ENCODE peak calls at places on chromosomes 16 and 17, in four cellular contexts. S is OCI-LY7, W is astrocyte of the spinal cord, I is heart right ventricle. P is an unnamed sample.

GRCh38 chr17:5123343-5124124 is 7.7 kb downstream of the USP6 start:
- DNase-seq in S (no peak), W (no peak), I (no peak), P (no peak)

GRCh38 chr16:29720703-29721102 is 25.1 kb downstream of the C16orf54 start:
- DNase-seq in S (no peak), W (no peak), I (no peak), P (no peak)

GRCh38 chr17:7634384-7634783 is 4.4 kb downstream of the SHBG start:
- DNase-seq in S (no peak), W (peak), I (peak), P (no peak)

GRCh38 chr16:83900611-83901010 is 1.7 kb downstream of the MLYCD start:
- DNase-seq in S (no peak), W (no peak), I (no peak), P (no peak)

GRCh38 chr16:19017179-19017578 is 33.4 kb downstream of the TMC7 start:
- DNase-seq in S (no peak), W (no peak), I (no peak), P (no peak)

GRCh38 chr16:30142672-30143346 is 19.8 kb upstream of the MAPK3 start:
- DNase-seq in S (peak), W (no peak), I (no peak), P (no peak)

GRCh38 chr17:1150863-1151685 is 28.7 kb downstream of the ABR start:
- DNase-seq in S (no peak), W (no peak), I (no peak), P (no peak)

GRCh38 chr16:51473091-51473490 is 322.0 kb upstream of the SALL1 start:
- DNase-seq in S (no peak), W (no peak), I (no peak), P (no peak)

GRCh38 chr17:14211778-14212177 is 24.9 kb downstream of the CDRT15 start:
- DNase-seq in S (no peak), W (no peak), I (peak), P (no peak)

GRCh38 chr16:268141-269053 is 7.3 kb downstream of the RGS11 start:
- DNase-seq in S (no peak), W (no peak), I (no peak), P (no peak)

GRCh38 chr16:10511829-10512228 is 68.6 kb downstream of the EMP2 start:
- DNase-seq in S (no peak), W (no peak), I (no peak), P (no peak)

GRCh38 chr17:27840688-27841087 is 40.4 kb upstream of the NOS2 start:
- DNase-seq in S (no peak), W (no peak), I (no peak), P (no peak)

GRCh38 chr17:7220593-7221280 is 999 bp downstream of the ACADVL start:
- DNase-seq in S (peak), W (peak), I (no peak), P (no peak)

GRCh38 chr17:39740357-39741111 is 2.8 kb downstream of the GRB7 start:
- DNase-seq in S (no peak), W (peak), I (no peak), P (no peak)

GRCh38 chr17:66431910-66432309 is 129.5 kb downstream of the PRKCA start:
- DNase-seq in S (no peak), W (peak), I (no peak), P (no peak)

GRCh38 chr17:42774066-42774750 is 959 bp downstream of the VPS25 start:
- DNase-seq in S (no peak), W (peak), I (no peak), P (no peak)

GRCh38 chr17:76909971-76910760 is 42.0 kb downstream of the MGAT5B start:
- DNase-seq in S (peak), W (peak), I (peak), P (no peak)

GRCh38 chr17:13153036-13153435 is 135.2 kb upstream of the ELAC2 start:
- DNase-seq in S (no peak), W (peak), I (no peak), P (no peak)

GRCh38 chr17:35063514-35064223 is at the start of gene RFFL:
- DNase-seq in S (peak), W (peak), I (peak), P (peak)

GRCh38 chr17:79843475-79843916 is 4.3 kb upstream of the CBX4 start:
- DNase-seq in S (no peak), W (no peak), I (peak), P (no peak)

GRCh38 chr17:80832888-80833583 is 158.6 kb upstream of the CHMP6 start:
- DNase-seq in S (peak), W (peak), I (peak), P (peak)

GRCh38 chr16:87470332-87470731 is 22.5 kb downstream of the ZCCHC14 start:
- DNase-seq in S (no peak), W (no peak), I (no peak), P (no peak)

GRCh38 chr17:78667091-78667490 is 89.9 kb upstream of the DNAH17 start:
- DNase-seq in S (no peak), W (no peak), I (no peak), P (no peak)

GRCh38 chr16:57639172-57639571 is 10.7 kb downstream of the ADGRG1 start:
- DNase-seq in S (peak), W (peak), I (peak), P (no peak)

GRCh38 chr16:85665929-85666328 is 22.8 kb downstream of the GINS2 start:
- DNase-seq in S (no peak), W (no peak), I (no peak), P (no peak)

GRCh38 chr16:15672514-15673167 is 22.6 kb downstream of the NDE1 start:
- DNase-seq in S (no peak), W (peak), I (peak), P (peak)

GRCh38 chr17:77382356-77382911 is 241.7 kb downstream of the SEC14L1 start:
- DNase-seq in S (peak), W (no peak), I (peak), P (no peak)

GRCh38 chr17:61619493-61619892 is 28.5 kb upstream of the NACA2 start:
- DNase-seq in S (peak), W (no peak), I (no peak), P (no peak)

GRCh38 chr17:74417178-74418045 is 14.5 kb upstream of the GPRC5C start:
- DNase-seq in S (peak), W (no peak), I (no peak), P (peak)

DNA sequence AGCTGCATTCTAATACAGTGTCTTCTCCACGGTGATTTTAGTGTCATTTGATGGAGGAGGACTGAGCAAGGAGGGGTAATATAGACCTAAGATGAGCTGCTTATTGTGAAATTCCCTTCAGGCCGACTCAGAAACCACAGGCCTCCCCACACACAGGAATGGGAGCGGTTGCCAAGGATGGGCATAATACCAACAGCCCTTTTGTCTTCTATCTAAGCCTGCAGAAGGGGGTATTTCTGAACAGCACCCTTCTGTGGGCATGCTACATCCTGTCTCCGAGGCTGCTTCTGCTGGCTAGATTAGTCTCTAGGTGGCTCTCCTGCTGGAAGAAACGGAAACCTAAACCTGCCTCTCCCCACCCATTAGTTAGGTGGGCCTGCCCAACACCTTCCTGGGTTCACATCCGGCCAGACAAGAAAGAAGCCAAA is 72.9 kb downstream of the CCDC182 start:
- DNase-seq in S (peak), W (peak), I (no peak), P (no peak)
- H3K4me3 ChIP-seq in S (peak), W (no peak), I (no peak), P (no peak)

DNA sequence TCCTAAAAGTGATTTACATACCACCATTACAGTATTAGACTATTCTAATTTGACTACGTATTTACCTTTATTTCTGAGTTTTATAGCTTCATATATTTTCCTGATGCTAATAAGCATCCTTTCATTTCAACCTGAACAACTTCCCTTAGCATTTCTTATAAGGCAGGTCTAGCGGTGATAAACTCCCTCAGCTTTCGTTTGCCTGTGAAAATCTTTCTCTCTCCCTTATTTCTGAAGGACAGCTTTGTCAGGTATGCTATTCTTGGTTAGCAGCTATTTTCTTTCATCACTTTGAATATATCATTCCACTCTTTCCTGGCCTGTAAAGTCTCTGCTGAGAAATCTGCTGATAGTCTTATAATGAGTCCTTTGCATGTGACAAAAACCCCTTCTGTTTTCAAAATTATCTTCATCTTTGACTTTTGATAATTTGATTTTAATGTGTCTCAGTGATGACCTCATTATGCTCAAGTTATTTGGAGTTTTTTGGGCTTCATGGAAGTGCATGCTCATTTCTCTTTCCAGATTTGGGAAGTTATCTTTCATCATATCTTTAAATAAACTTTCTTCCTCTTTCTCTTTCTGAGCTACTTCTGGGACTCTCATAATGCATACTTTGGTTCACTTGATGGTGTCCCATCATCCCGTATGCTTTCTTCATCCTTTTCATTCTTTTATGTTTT is 285.4 kb upstream of the PMFBP1 start:
- DNase-seq in S (no peak), W (no peak), I (no peak), P (no peak)
- TF ChIP-seq CTCF in S (no peak), W (no peak), I (no peak), P (no peak)

GRCh38 chr16:54792811-54793210 is 137.9 kb upstream of the IRX5 start:
- DNase-seq in S (no peak), W (no peak), I (no peak), P (no peak)
- H3K4me3 ChIP-seq in S (no peak), W (no peak), I (no peak), P (no peak)

DNA sequence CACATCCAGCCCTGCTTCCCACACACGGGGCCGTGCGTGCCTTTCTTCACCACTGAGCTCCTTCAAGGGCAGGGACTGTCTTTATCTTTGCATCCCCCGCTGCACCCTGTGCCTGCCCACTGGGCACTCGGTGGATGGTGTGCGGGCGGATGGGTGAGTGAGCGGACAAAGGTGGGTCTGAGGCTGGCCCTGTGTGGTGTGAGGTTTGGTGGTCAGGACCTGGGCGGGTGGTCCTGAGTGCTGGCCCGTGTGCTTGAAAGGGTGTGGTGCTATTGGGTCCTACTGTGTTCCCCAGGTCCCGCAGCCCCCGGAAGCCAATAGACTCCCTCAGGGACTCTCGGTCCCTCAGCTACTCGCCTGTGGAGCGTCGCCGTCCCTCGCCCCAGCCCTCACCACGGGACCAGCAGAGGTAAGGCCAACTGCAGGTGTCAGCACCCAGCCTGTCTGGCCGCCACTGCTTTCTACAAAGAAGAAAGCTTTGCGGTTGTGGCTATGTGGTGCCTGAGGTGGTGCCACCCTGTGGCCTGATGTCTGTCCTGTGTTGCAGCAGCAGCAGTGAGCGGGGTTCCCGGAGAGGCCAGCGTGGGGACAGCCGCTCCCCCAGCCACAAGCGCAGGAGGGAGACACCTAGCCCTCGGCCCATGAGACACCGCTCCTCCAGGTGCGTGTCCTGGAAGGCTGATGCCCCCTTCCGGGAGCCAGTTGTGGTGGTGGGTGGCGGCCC is 6.9 kb downstream of the ELOB start:
- DNase-seq in S (no peak), W (no peak), I (no peak), P (no peak)
- TF ChIP-seq CTCF in S (peak), W (peak), I (no peak), P (peak)

P was measured in epithelial cell of proximal tubule.